ENCODE peak calls at places on chromosomes 13 and 19, in seven cellular contexts. O is BE2C; J is GM23338; X is stimulated activated CD8-positive, alpha-beta memory T cell treated with anti-CD3 and anti-CD28 coated beads, Interleukin-15, amount 100 ng/mL, for 1 hour; A is breast epithelium; M is NCI-H226; Z is NCI-H1694 treated with DMSO at 0.1 percent for 48 hours. C is an unnamed sample.
A peak's percentile ranks its signal among the peaks of the same experiment; 100 is the strongest.

GRCh38 chr13:26074706-26075105 is 22.9 kb upstream of the SHISA2 start:
- DNase-seq in O (no peak), J (no peak), X (no peak), A (no peak), M (peak; percentile 8), Z (no peak), C (no peak)

GRCh38 chr19:43784981-43785808 is 4.4 kb upstream of the KCNN4 start:
- DNase-seq in O (peak; percentile 63), J (peak; percentile 92), X (no peak), A (no peak), M (peak; percentile 53), Z (peak; percentile 44), C (no peak)

GRCh38 chr19:6023085-6023682 is 45.2 kb upstream of the RANBP3 start:
- DNase-seq in O (no peak), J (no peak), X (no peak), A (no peak), M (peak; percentile 60), Z (no peak), C (no peak)

GRCh38 chr19:52646571-52647222 is 8.5 kb upstream of the ZNF83 start:
- DNase-seq in O (no peak), J (no peak), X (no peak), A (no peak), M (no peak), Z (no peak), C (no peak)

GRCh38 chr13:110471833-110472162 is 89.7 kb downstream of the RAB20 start:
- DNase-seq in O (no peak), J (no peak), X (no peak), A (no peak), M (no peak), Z (no peak), C (peak; percentile 79)

GRCh38 chr13:74444877-74445479 is 310.8 kb upstream of the KLF12 start:
- DNase-seq in O (peak; percentile 8), J (no peak), X (no peak), A (no peak), M (peak; percentile 21), Z (no peak), C (no peak)

GRCh38 chr13:41541142-41541938 is 84.0 kb downstream of the RGCC start:
- DNase-seq in O (no peak), J (no peak), X (no peak), A (no peak), M (no peak), Z (no peak), C (no peak)

GRCh38 chr19:1004204-1004802 is 4.1 kb downstream of the GRIN3B start:
- DNase-seq in O (no peak), J (no peak), X (no peak), A (no peak), M (no peak), Z (no peak), C (peak; percentile 81)

GRCh38 chr13:33275916-33276315 is 9.6 kb downstream of the STARD13 start:
- DNase-seq in O (no peak), J (no peak), X (no peak), A (no peak), M (peak; percentile 82), Z (no peak), C (no peak)

GRCh38 chr19:3576696-3577443 is 4.1 kb downstream of the HMG20B start:
- DNase-seq in O (peak; percentile 89), J (peak; percentile 88), X (no peak), A (no peak), M (no peak), Z (no peak), C (no peak)

GRCh38 chr19:45152504-45153338 is 8.1 kb downstream of the NKPD1 start:
- DNase-seq in O (peak; percentile 58), J (peak; percentile 87), X (no peak), A (no peak), M (no peak), Z (peak; percentile 39), C (peak; percentile 89)

GRCh38 chr19:48625891-48626327 is 6.6 kb downstream of the SPHK2 start:
- DNase-seq in O (no peak), J (no peak), X (no peak), A (no peak), M (no peak), Z (no peak), C (no peak)

GRCh38 chr13:36211567-36211966 is 2.8 kb downstream of the SOHLH2 start:
- DNase-seq in O (no peak), J (no peak), X (no peak), A (no peak), M (no peak), Z (no peak), C (no peak)

GRCh38 chr19:459724-460511 is 915 bp downstream of the SHC2 start:
- DNase-seq in O (peak; percentile 46), J (peak; percentile 60), X (no peak), A (peak; percentile 73), M (peak; percentile 8), Z (no peak), C (peak; percentile 45)

GRCh38 chr13:97600438-97601080 is 166.6 kb downstream of the RAP2A start:
- DNase-seq in O (no peak), J (no peak), X (no peak), A (no peak), M (peak; percentile 73), Z (no peak), C (no peak)

C was measured in upper lobe of left lung.